ENCODE peak calls at places on chromosomes 16 and 17, in eight cellular contexts. L, R, E, Q, C, Y, X and M are unnamed samples.
A peak's percentile ranks its signal among the peaks of the same experiment; 100 is the strongest.

GRCh38 chr16:67277999-67278772 is 1.1 kb upstream of the PLEKHG4 start:
- DNase-seq in Q (no peak), L (no peak), R (peak; percentile 79), C (no peak), X (no peak), Y (no peak), E (no peak), M (no peak)

GRCh38 chr17:40063915-40064531 is 1.3 kb downstream of the THRA start:
- DNase-seq in X (no peak), C (no peak), L (no peak), E (no peak), R (no peak), Q (no peak), Y (no peak), M (no peak)

GRCh38 chr17:75535119-75535537 is 9.6 kb downstream of the LLGL2 start:
- DNase-seq in R (no peak), E (no peak), X (no peak), C (no peak), Y (no peak), Q (peak; percentile 24), L (peak; percentile 86), M (no peak)

GRCh38 chr16:27642753-27643152 is 92.8 kb downstream of the KATNIP start:
- DNase-seq in C (no peak), E (no peak), Q (no peak), R (peak; percentile 32), X (peak; percentile 17), L (no peak), Y (no peak), M (no peak)

GRCh38 chr16:85522842-85523601 is 90.1 kb upstream of the GSE1 start:
- DNase-seq in Q (no peak), L (no peak), Y (peak; percentile 64), E (no peak), X (no peak), R (no peak), C (no peak), M (no peak)

GRCh38 chr16:49542391-49542891 is 168.8 kb downstream of the C16orf78 start:
- DNase-seq in C (no peak), L (no peak), Y (no peak), Q (no peak), E (no peak), X (no peak), R (no peak), M (no peak)

GRCh38 chr16:68235882-68236803 is at the start of gene ESRP2:
- DNase-seq in L (peak; percentile 86), Q (peak; percentile 39), R (no peak), X (peak; percentile 97), C (no peak), Y (no peak), E (peak; percentile 48), M (peak; percentile 44)

GRCh38 chr17:65790241-65790640 is 228.8 kb upstream of the AXIN2 start:
- DNase-seq in R (no peak), Y (no peak), Q (no peak), C (no peak), X (no peak), L (no peak), E (no peak), M (no peak)

GRCh38 chr16:1770328-1771071 is 843 bp downstream of the NME3 start:
- DNase-seq in Y (peak; percentile 61), R (peak; percentile 43), Q (peak; percentile 31), E (peak; percentile 55), C (no peak), X (no peak), L (peak; percentile 69), M (peak; percentile 73)

GRCh38 chr16:59201821-59202220 is 467.7 kb upstream of the GOT2 start:
- DNase-seq in X (no peak), E (no peak), C (no peak), L (no peak), Y (no peak), R (no peak), Q (no peak), M (no peak)

GRCh38 chr17:49516190-49516589 is 21.1 kb downstream of the NGFR start:
- DNase-seq in X (no peak), R (peak; percentile 6), E (no peak), L (no peak), C (no peak), Y (no peak), Q (no peak), M (peak; percentile 22)

GRCh38 chr16:85008267-85008666 is 3.1 kb downstream of the ZDHHC7 start:
- DNase-seq in Q (no peak), L (no peak), E (no peak), R (no peak), X (no peak), C (no peak), Y (no peak), M (no peak)

GRCh38 chr16:84617068-84617630 is 729 bp downstream of the COTL1 start:
- DNase-seq in E (no peak), Y (no peak), L (no peak), C (no peak), R (peak; percentile 28), Q (no peak), X (peak; percentile 49), M (no peak)

GRCh38 chr16:31529398-31530312 is 2.0 kb downstream of the AHSP start:
- DNase-seq in E (peak; percentile 6), Y (no peak), R (no peak), L (no peak), Q (no peak), X (no peak), C (no peak), M (no peak)

GRCh38 chr16:11632455-11632921 is 35.8 kb upstream of the SNN start:
- DNase-seq in Y (peak; percentile 58), R (peak; percentile 59), Q (no peak), E (no peak), X (peak; percentile 54), L (peak; percentile 63), C (no peak), M (no peak)

GRCh38 chr16:68539704-68540370 is 746 bp downstream of the ZFP90 start:
- DNase-seq in L (no peak), Q (no peak), X (peak; percentile 35), Y (no peak), R (peak; percentile 14), C (no peak), E (no peak), M (peak; percentile 34)

GRCh38 chr16:72094266-72094610 is 591 bp downstream of the DHX38 start:
- DNase-seq in X (no peak), E (no peak), L (no peak), C (no peak), Q (no peak), R (no peak), Y (no peak), M (no peak)

GRCh38 chr17:67546578-67547527 is 169.8 kb downstream of the PITPNC1 start:
- DNase-seq in X (no peak), C (no peak), Q (no peak), R (no peak), L (peak; percentile 70), Y (peak; percentile 72), E (no peak), M (peak; percentile 41)

GRCh38 chr16:70331588-70332358 is 14.9 kb upstream of the DDX19A start:
- DNase-seq in Q (no peak), C (no peak), X (peak; percentile 34), L (no peak), R (no peak), E (no peak), Y (no peak), M (no peak)

GRCh38 chr17:8830141-8830540 is 31.0 kb upstream of the MFSD6L start:
- DNase-seq in Y (no peak), C (no peak), E (no peak), L (no peak), R (no peak), X (no peak), Q (no peak), M (no peak)

GRCh38 chr17:80992948-80993624 is 1.4 kb downstream of the CHMP6 start:
- DNase-seq in Q (no peak), X (no peak), E (no peak), R (no peak), Y (no peak), L (no peak), C (no peak), M (peak; percentile 41)

GRCh38 chr17:42809250-42809649 is 10.6 kb downstream of the CNTD1 start:
- DNase-seq in X (no peak), E (no peak), R (peak; percentile 90), Y (no peak), Q (no peak), L (no peak), C (no peak), M (no peak)

GRCh38 chr16:22337045-22337444 is 37.4 kb downstream of the CDR2 start:
- DNase-seq in X (no peak), Q (no peak), L (no peak), E (no peak), R (no peak), Y (no peak), C (no peak), M (no peak)

GRCh38 chr16:3187798-3188674 is at the start of gene OR1F1:
- DNase-seq in Q (peak; percentile 42), C (no peak), E (peak; percentile 48), L (no peak), X (no peak), R (peak; percentile 76), Y (no peak), M (no peak)

GRCh38 chr17:35713069-35713728 is 18.2 kb upstream of the RASL10B start:
- DNase-seq in R (peak; percentile 66), Y (peak; percentile 51), X (no peak), L (peak; percentile 79), Q (no peak), C (no peak), E (no peak), M (no peak)

GRCh38 chr17:68198931-68199836 is 48.7 kb upstream of the AMZ2 start:
- DNase-seq in X (peak; percentile 40), L (no peak), Y (no peak), R (no peak), C (no peak), Q (no peak), E (peak; percentile 44), M (peak; percentile 32)

GRCh38 chr17:79942591-79943353 is 92.9 kb downstream of the TBC1D16 start:
- DNase-seq in R (no peak), L (no peak), Y (no peak), X (no peak), E (no peak), C (no peak), Q (no peak), M (no peak)

GRCh38 chr17:40551874-40552768 is 13.2 kb downstream of the CCR7 start:
- DNase-seq in X (peak; percentile 55), L (peak; percentile 44), C (no peak), Q (no peak), R (peak; percentile 95), Y (no peak), E (no peak), M (no peak)

GRCh38 chr17:73697872-73698271 is 53.6 kb upstream of the SDK2 start:
- DNase-seq in Y (no peak), L (peak; percentile 80), E (peak; percentile 67), R (no peak), X (peak; percentile 15), C (no peak), Q (no peak), M (no peak)

GRCh38 chr17:32852811-32853210 is 24.1 kb downstream of the MYO1D start:
- DNase-seq in Y (no peak), E (no peak), X (no peak), L (no peak), C (no peak), Q (no peak), R (no peak), M (no peak)

GRCh38 chr16:16080465-16081065 is 131.1 kb downstream of the ABCC1 start:
- DNase-seq in X (no peak), R (no peak), Q (no peak), E (no peak), L (no peak), C (no peak), Y (no peak), M (no peak)

GRCh38 chr17:82734987-82735866 is at the start of gene FN3K:
- DNase-seq in X (peak; percentile 89), Y (peak; percentile 75), L (peak; percentile 53), E (peak; percentile 44), R (peak; percentile 17), C (no peak), Q (peak; percentile 29), M (peak; percentile 86)

GRCh38 chr16:35733971-35734702 is 2274.7 kb downstream of the TP53TG3F start:
- DNase-seq in X (no peak), Y (no peak), R (no peak), Q (no peak), E (no peak), C (no peak), L (no peak), M (no peak)

GRCh38 chr17:71649986-71650385 is 470.8 kb upstream of the SOX9 start:
- DNase-seq in E (no peak), R (no peak), L (no peak), Y (no peak), X (no peak), Q (no peak), C (no peak), M (no peak)